ENCODE peak calls at places on chromosomes 1 and 21, in five cellular contexts. One of them, this sample, is unnamed.
A peak's percentile ranks its signal among the peaks of the same experiment; 100 is the strongest.

GRCh38 chr21:40404319-40404906 is 442.5 kb downstream of the DSCAM start:
- DNase-seq in tibial artery: no peak
- DNase-seq in left ventricle myocardium inferior: no peak
- DNase-seq in fibroblast of pulmonary artery: no peak
- DNase-seq in astrocyte: peak; percentile 0
- DNase-seq in this sample: no peak

GRCh38 chr1:51558375-51558924 is 39.4 kb upstream of the EPS15 start:
- DNase-seq in tibial artery: no peak
- DNase-seq in left ventricle myocardium inferior: no peak
- DNase-seq in fibroblast of pulmonary artery: peak; percentile 90
- DNase-seq in astrocyte: peak; percentile 73
- DNase-seq in this sample: peak; percentile 33

GRCh38 chr1:211813590-211813989 is 17.0 kb downstream of the LPGAT1 start:
- DNase-seq in tibial artery: peak; percentile 23
- DNase-seq in left ventricle myocardium inferior: peak; percentile 53
- DNase-seq in fibroblast of pulmonary artery: peak; percentile 84
- DNase-seq in astrocyte: peak; percentile 65
- DNase-seq in this sample: peak; percentile 23

GRCh38 chr1:18151436-18151835 is 43.8 kb downstream of the IGSF21 start:
- DNase-seq in tibial artery: no peak
- DNase-seq in left ventricle myocardium inferior: no peak
- DNase-seq in fibroblast of pulmonary artery: no peak
- DNase-seq in astrocyte: no peak
- DNase-seq in this sample: no peak

GRCh38 chr1:93963585-93963984 is 54.4 kb upstream of the GCLM start:
- DNase-seq in tibial artery: no peak
- DNase-seq in left ventricle myocardium inferior: no peak
- DNase-seq in fibroblast of pulmonary artery: no peak
- DNase-seq in astrocyte: peak; percentile 49
- DNase-seq in this sample: no peak

GRCh38 chr1:36992139-36992940 is 42.0 kb downstream of the GRIK3 start:
- DNase-seq in tibial artery: no peak
- DNase-seq in left ventricle myocardium inferior: no peak
- DNase-seq in fibroblast of pulmonary artery: no peak
- DNase-seq in astrocyte: no peak
- DNase-seq in this sample: no peak

GRCh38 chr1:214004795-214005194 is 17.0 kb downstream of the PROX1 start:
- DNase-seq in tibial artery: no peak
- DNase-seq in left ventricle myocardium inferior: no peak
- DNase-seq in fibroblast of pulmonary artery: no peak
- DNase-seq in astrocyte: no peak
- DNase-seq in this sample: no peak

GRCh38 chr1:1602941-1603506 is 3.1 kb upstream of the FNDC10 start:
- DNase-seq in tibial artery: no peak
- DNase-seq in left ventricle myocardium inferior: no peak
- DNase-seq in fibroblast of pulmonary artery: no peak
- DNase-seq in astrocyte: no peak
- DNase-seq in this sample: no peak

GRCh38 chr21:37266515-37267221 is 466 bp downstream of the VPS26C start:
- DNase-seq in tibial artery: peak; percentile 40
- DNase-seq in left ventricle myocardium inferior: no peak
- DNase-seq in fibroblast of pulmonary artery: peak; percentile 39
- DNase-seq in astrocyte: peak; percentile 16
- DNase-seq in this sample: no peak

GRCh38 chr1:229147086-229147485 is 123.8 kb upstream of the RAB4A start:
- DNase-seq in tibial artery: no peak
- DNase-seq in left ventricle myocardium inferior: no peak
- DNase-seq in fibroblast of pulmonary artery: no peak
- DNase-seq in astrocyte: no peak
- DNase-seq in this sample: no peak

GRCh38 chr1:19758227-19758830 is 41.4 kb downstream of the TMCO4 start:
- DNase-seq in tibial artery: no peak
- DNase-seq in left ventricle myocardium inferior: no peak
- DNase-seq in fibroblast of pulmonary artery: peak; percentile 58
- DNase-seq in astrocyte: peak; percentile 95
- DNase-seq in this sample: peak; percentile 77

GRCh38 chr1:20615946-20616345 is 17.3 kb upstream of the PINK1 start:
- DNase-seq in tibial artery: no peak
- DNase-seq in left ventricle myocardium inferior: no peak
- DNase-seq in fibroblast of pulmonary artery: no peak
- DNase-seq in astrocyte: no peak
- DNase-seq in this sample: no peak

GRCh38 chr1:40140211-40140709 is 20.9 kb upstream of the RLF start:
- DNase-seq in tibial artery: no peak
- DNase-seq in left ventricle myocardium inferior: no peak
- DNase-seq in fibroblast of pulmonary artery: no peak
- DNase-seq in astrocyte: peak; percentile 29
- DNase-seq in this sample: no peak

GRCh38 chr1:156705918-156706646 is 699 bp upstream of the CRABP2 start:
- DNase-seq in tibial artery: no peak
- DNase-seq in left ventricle myocardium inferior: peak; percentile 60
- DNase-seq in fibroblast of pulmonary artery: no peak
- DNase-seq in astrocyte: no peak
- DNase-seq in this sample: no peak

GRCh38 chr1:15005116-15005515 is 148.4 kb upstream of the TMEM51 start:
- DNase-seq in tibial artery: no peak
- DNase-seq in left ventricle myocardium inferior: no peak
- DNase-seq in fibroblast of pulmonary artery: no peak
- DNase-seq in astrocyte: peak; percentile 14
- DNase-seq in this sample: no peak

GRCh38 chr1:121408354-121408753 is 223.6 kb downstream of the SRGAP2C start:
- DNase-seq in tibial artery: no peak
- DNase-seq in left ventricle myocardium inferior: no peak
- DNase-seq in fibroblast of pulmonary artery: no peak
- DNase-seq in astrocyte: no peak
- DNase-seq in this sample: no peak

GRCh38 chr1:66925944-66926343 is 1.2 kb downstream of the MIER1 start:
- DNase-seq in tibial artery: no peak
- DNase-seq in left ventricle myocardium inferior: no peak
- DNase-seq in fibroblast of pulmonary artery: no peak
- DNase-seq in astrocyte: no peak
- DNase-seq in this sample: no peak

GRCh38 chr1:214422137-214422671 is 129.2 kb downstream of the PTPN14 start:
- DNase-seq in tibial artery: no peak
- DNase-seq in left ventricle myocardium inferior: no peak
- DNase-seq in fibroblast of pulmonary artery: peak; percentile 67
- DNase-seq in astrocyte: peak; percentile 94
- DNase-seq in this sample: no peak

GRCh38 chr1:23370744-23371710 is 1.4 kb upstream of the ZNF436 start:
- DNase-seq in tibial artery: no peak
- DNase-seq in left ventricle myocardium inferior: no peak
- DNase-seq in fibroblast of pulmonary artery: peak; percentile 79
- DNase-seq in astrocyte: no peak
- DNase-seq in this sample: no peak
- H3K4me3 ChIP-seq in tibial artery: no peak overlapping the region
- H3K4me3 ChIP-seq in left ventricle myocardium inferior: peak overlapping the region; percentile 88
- H3K4me3 ChIP-seq in fibroblast of pulmonary artery: peak overlapping the region; percentile 98
- H3K4me3 ChIP-seq in astrocyte: peak overlapping the region; percentile 99
- H3K4me3 ChIP-seq in this sample: no peak overlapping the region

GRCh38 chr1:216221260-216221700 is 202.0 kb downstream of the USH2A start:
- DNase-seq in tibial artery: peak; percentile 24
- DNase-seq in left ventricle myocardium inferior: no peak
- DNase-seq in fibroblast of pulmonary artery: peak; percentile 78
- DNase-seq in astrocyte: peak; percentile 60
- DNase-seq in this sample: peak; percentile 31
- TF ChIP-seq CTCF in tibial artery: peak; percentile 38
- TF ChIP-seq CTCF in left ventricle myocardium inferior: peak; percentile 68
- TF ChIP-seq CTCF in fibroblast of pulmonary artery: peak; percentile 93
- TF ChIP-seq CTCF in astrocyte: peak; percentile 75
- TF ChIP-seq CTCF in this sample: peak; percentile 70

GRCh38 chr21:16422702-16423101 is 692.9 kb downstream of the USP25 start:
- DNase-seq in tibial artery: no peak
- DNase-seq in left ventricle myocardium inferior: no peak
- DNase-seq in fibroblast of pulmonary artery: peak; percentile 49
- DNase-seq in astrocyte: peak; percentile 45
- DNase-seq in this sample: no peak

GRCh38 chr21:16418211-16418610 is 688.4 kb downstream of the USP25 start:
- DNase-seq in tibial artery: no peak
- DNase-seq in left ventricle myocardium inferior: no peak
- DNase-seq in fibroblast of pulmonary artery: peak; percentile 46
- DNase-seq in astrocyte: peak; percentile 62
- DNase-seq in this sample: no peak

GRCh38 chr21:16420086-16420724 is 690.4 kb downstream of the USP25 start:
- DNase-seq in tibial artery: peak; percentile 67
- DNase-seq in left ventricle myocardium inferior: peak; percentile 38
- DNase-seq in fibroblast of pulmonary artery: peak; percentile 80
- DNase-seq in astrocyte: peak; percentile 67
- DNase-seq in this sample: no peak

GRCh38 chr21:16419188-16419874 is 689.5 kb downstream of the USP25 start:
- DNase-seq in tibial artery: peak; percentile 77
- DNase-seq in left ventricle myocardium inferior: peak; percentile 66
- DNase-seq in fibroblast of pulmonary artery: peak; percentile 96
- DNase-seq in astrocyte: peak; percentile 98
- DNase-seq in this sample: no peak

GRCh38 chr21:16418663-16419062 is 688.9 kb downstream of the USP25 start:
- DNase-seq in tibial artery: no peak
- DNase-seq in left ventricle myocardium inferior: no peak
- DNase-seq in fibroblast of pulmonary artery: no peak
- DNase-seq in astrocyte: peak; percentile 16
- DNase-seq in this sample: no peak
- H3K4me3 ChIP-seq in tibial artery: peak overlapping the region; percentile 46
- H3K4me3 ChIP-seq in left ventricle myocardium inferior: peak overlapping the region; percentile 69
- H3K4me3 ChIP-seq in fibroblast of pulmonary artery: peak overlapping the region; percentile 69
- H3K4me3 ChIP-seq in astrocyte: peak overlapping the region; percentile 73
- H3K4me3 ChIP-seq in this sample: no peak overlapping the region

DNA sequence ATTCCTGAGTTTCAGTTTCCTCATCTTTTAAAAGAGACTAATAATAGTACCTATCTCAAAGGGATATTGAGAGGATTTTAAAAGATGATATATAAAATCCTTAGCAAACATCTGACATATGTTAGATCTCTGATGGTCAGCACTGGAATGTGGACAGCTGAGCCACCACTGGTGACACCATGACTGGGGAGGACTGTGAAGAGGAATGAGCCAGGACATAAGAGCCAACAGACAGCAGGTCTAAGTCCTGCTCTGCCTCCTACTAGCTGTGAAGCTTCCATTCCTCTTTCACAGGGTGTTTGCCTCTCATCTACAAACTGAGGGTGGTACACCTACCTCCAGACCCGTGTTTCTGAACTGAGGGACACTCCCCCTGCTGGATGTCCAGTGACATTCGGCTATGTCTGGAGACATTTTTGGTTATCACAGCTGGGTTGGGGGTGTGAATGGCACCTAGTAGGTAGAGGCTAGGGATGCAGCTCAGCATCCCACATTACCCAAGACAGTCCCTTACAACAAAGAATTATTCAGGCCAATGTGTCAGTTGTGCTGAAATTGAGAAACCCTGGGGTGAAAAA is 109.1 kb upstream of the OLIG2 start:
- DNase-seq in tibial artery: no peak
- DNase-seq in left ventricle myocardium inferior: no peak
- DNase-seq in fibroblast of pulmonary artery: no peak
- DNase-seq in astrocyte: no peak
- DNase-seq in this sample: no peak
- TF ChIP-seq CTCF in tibial artery: no peak
- TF ChIP-seq CTCF in left ventricle myocardium inferior: no peak
- TF ChIP-seq CTCF in fibroblast of pulmonary artery: peak; percentile 18
- TF ChIP-seq CTCF in astrocyte: no peak
- TF ChIP-seq CTCF in this sample: no peak